ENCODE peak calls at places on chromosomes 5 and 9, in five cellular contexts. M is NT2/D1; F is HT1080; S is stimulated activated CD4-positive, alpha-beta T cell treated with anti-CD3 and anti-CD28 coated beads, Interleukin-2, amount 100 ng/mL, for 48 hours; O is HS-27A. N is an unnamed sample.

GRCh38 chr9:126275386-126276001 is 51.1 kb upstream of the MVB12B start:
- DNase-seq in M (peak; percentile 38), F (no peak), S (no peak), O (no peak), N (no peak)

GRCh38 chr5:154543380-154543779 is 65.4 kb upstream of the HAND1 start:
- DNase-seq in M (no peak), F (no peak), S (no peak), O (no peak), N (no peak)

GRCh38 chr9:87067426-87067825 is 120.1 kb upstream of the GAS1 start:
- DNase-seq in M (no peak), F (no peak), S (no peak), O (no peak), N (no peak)

GRCh38 chr5:168114444-168115017 is 176.9 kb upstream of the WWC1 start:
- DNase-seq in M (peak; percentile 50), F (peak; percentile 67), S (peak; percentile 64), O (no peak), N (no peak)

GRCh38 chr9:2132484-2133082 is 117.4 kb downstream of the SMARCA2 start:
- DNase-seq in M (peak; percentile 35), F (no peak), S (no peak), O (no peak), N (no peak)

GRCh38 chr5:6483880-6484382 is 35.3 kb downstream of the UBE2QL1 start:
- DNase-seq in M (no peak), F (no peak), S (no peak), O (no peak), N (no peak)

GRCh38 chr9:136582977-136583735 is 37.3 kb upstream of the NOTCH1 start:
- DNase-seq in M (no peak), F (no peak), S (no peak), O (no peak), N (no peak)

GRCh38 chr5:126988021-126988569 is 42.3 kb downstream of the MARCHF3 start:
- DNase-seq in M (no peak), F (no peak), S (no peak), O (no peak), N (no peak)

GRCh38 chr9:91162784-91163440 is 198.8 kb downstream of the AUH start:
- DNase-seq in M (no peak), F (peak; percentile 48), S (no peak), O (no peak), N (no peak)

N was measured in NCI-H1092.